ENCODE peak calls at places on chromosomes 13 and 19, in four cellular contexts. Z is hepatocyte, O is left ventricle myocardium inferior, F is uterus. H is an unnamed sample. For H3K4me1 and H3K27me3, the result is how much of the 10 kb centered on the place peaks cover.

GRCh38 chr13:95254341-95254740 is 46.9 kb downstream of the ABCC4 start:
- DNase-seq in Z (no peak), O (no peak), F (no peak), H (peak)

GRCh38 chr13:79870766-79871165 is 389.8 kb downstream of the NDFIP2 start:
- DNase-seq in Z (no peak), O (no peak), F (no peak), H (no peak)

GRCh38 chr19:32852216-32852615 is 17.4 kb downstream of the SLC7A9 start:
- DNase-seq in Z (no peak), O (no peak), F (no peak), H (no peak)

GRCh38 chr19:14409157-14410053 is 9.7 kb downstream of the DDX39A start:
- DNase-seq in Z (no peak), O (no peak), F (no peak), H (no peak)

GRCh38 chr13:32790731-32791130 is 204.5 kb downstream of the PDS5B start:
- DNase-seq in Z (peak), O (no peak), F (no peak), H (no peak)

GRCh38 chr13:107942030-107942617 is 273.2 kb downstream of the LIG4 start:
- DNase-seq in Z (peak), O (no peak), F (no peak), H (no peak)

GRCh38 chr13:51280379-51280940 is 58.3 kb downstream of the FAM124A start:
- DNase-seq in Z (no peak), O (no peak), F (no peak), H (no peak)

GRCh38 chr13:44576396-44577235 is 486 bp upstream of the TSC22D1 start:
- DNase-seq in Z (peak), O (peak), F (peak), H (no peak)

GRCh38 chr13:74036373-74036772 is 97.8 kb downstream of the KLF12 start:
- DNase-seq in Z (peak), O (no peak), F (no peak), H (peak)

GRCh38 chr19:56732974-56733373 is 61.4 kb upstream of the ZNF835 start:
- DNase-seq in Z (no peak), O (no peak), F (no peak), H (peak)

GRCh38 chr13:77506874-77507273 is 28.6 kb upstream of the SCEL start:
- DNase-seq in Z (no peak), O (no peak), F (no peak), H (no peak)

GRCh38 chr13:73995752-73996151 is 138.5 kb downstream of the KLF12 start:
- DNase-seq in Z (no peak), O (no peak), F (no peak), H (no peak)

GRCh38 chr13:100957741-100958140 is 283.1 kb upstream of the TMTC4 start:
- DNase-seq in Z (no peak), O (no peak), F (no peak), H (no peak)

DNA sequence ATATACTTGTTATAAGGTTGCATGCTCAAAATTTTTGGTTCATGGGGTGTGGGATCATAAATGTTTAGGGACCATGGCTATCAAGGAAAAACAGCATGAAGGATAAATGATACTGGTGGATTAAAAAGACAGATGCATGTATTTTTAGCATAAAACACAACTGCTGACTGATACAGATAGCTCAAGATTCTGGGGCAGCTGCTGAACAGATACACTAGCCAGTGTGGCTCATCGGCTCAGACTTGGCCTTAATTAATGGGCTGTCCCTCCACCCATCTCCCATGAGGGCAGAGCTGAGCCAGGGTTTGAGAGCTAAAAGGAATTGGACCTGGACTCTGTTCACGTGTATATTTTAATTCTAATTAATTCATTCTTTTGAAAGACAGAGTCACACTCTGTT is 11.5 kb downstream of the ALOX5AP start:
- DNase-seq in Z (no peak), O (no peak), F (no peak), H (no peak)
- H3K4me1 ChIP-seq in Z (under half), O (under half), F (under half), H (under half)

GRCh38 chr13:113883314-113883811 is 19.5 kb upstream of the GAS6 start:
- DNase-seq in Z (no peak), O (no peak), F (no peak), H (no peak)

GRCh38 chr13:113884821-113885220 is 20.9 kb upstream of the GAS6 start:
- DNase-seq in Z (no peak), O (no peak), F (no peak), H (no peak)

GRCh38 chr13:113882716-113883115 is 18.8 kb upstream of the GAS6 start:
- DNase-seq in Z (no peak), O (no peak), F (no peak), H (no peak)

GRCh38 chr13:113882266-113882627 is 18.4 kb upstream of the GAS6 start:
- DNase-seq in Z (no peak), O (peak), F (no peak), H (no peak)

GRCh38 chr13:113883921-113884804 is 20.3 kb upstream of the GAS6 start:
- DNase-seq in Z (no peak), O (no peak), F (no peak), H (no peak)
- H3K27me3 ChIP-seq in Z (under half), O (under half), F (under half), H (under half)

GRCh38 chr13:110486061-110486780 is 75.3 kb downstream of the RAB20 start:
- DNase-seq in Z (no peak), O (no peak), F (no peak), H (no peak)
- H3K4me1 ChIP-seq in Z (under half), O (under half), F (under half), H (under half)

DNA sequence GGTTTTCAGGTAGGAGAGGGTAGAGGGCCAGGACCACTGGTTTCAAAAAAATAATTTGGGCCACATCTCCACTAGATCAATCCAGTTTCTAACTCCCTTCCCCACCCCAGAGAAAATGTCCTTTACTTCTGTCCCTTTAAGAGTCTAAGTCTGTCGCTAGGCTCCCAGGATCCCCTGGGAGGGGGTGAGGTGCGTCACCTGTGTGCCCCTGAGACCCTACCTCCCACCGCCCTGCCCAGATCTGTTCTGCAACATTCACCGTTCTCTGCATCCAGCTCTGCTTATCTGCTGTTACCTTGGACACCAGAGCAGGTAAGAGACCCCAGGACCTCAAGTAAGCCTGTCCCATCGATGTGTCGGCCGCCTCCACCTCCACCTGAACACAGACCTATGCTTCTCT is at the start of gene GFY:
- DNase-seq in Z (no peak), O (no peak), F (no peak), H (no peak)
- H3K27me3 ChIP-seq in Z (half or more), O (half or more), F (under half), H (under half)

DNA sequence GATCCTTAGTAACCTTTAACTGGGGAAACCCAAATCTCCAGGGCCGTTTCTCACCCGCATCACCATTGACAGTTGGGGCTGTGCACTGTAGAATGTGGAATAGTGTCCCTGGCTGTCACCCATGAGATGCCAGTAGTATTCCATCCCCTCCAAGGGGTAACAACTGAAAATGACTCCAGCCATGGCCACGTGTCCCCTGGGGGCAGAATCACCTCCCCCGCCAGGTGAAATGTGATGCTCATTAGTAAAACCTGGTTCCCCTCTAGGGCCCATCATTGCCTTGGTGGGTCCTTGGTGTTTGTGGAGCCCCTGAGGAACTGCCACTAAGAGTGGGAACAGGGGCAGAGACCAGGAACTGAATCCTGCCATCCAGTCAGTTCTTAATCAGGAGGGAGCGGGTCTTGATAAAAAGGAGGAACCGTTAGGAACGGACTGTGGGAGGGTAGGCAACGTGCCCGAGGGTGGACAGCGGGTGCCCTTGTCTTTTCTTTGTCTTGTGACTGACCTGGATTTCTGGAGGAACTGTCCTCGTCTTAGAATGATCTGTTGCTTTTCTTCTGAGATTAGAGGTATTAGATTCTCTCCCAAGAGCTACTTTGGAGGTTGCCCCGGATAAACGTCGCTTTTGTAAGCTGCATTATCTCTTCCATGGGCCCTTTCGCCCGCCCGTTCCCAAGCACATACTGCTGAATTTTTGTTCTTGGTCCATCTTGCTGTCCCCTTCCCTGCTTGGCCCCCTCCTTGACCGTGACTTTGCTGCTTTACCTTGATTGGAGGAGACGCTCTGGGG is 3.5 kb downstream of the MYO9B start:
- DNase-seq in Z (no peak), O (no peak), F (no peak), H (no peak)
- H3K4me1 ChIP-seq in Z (under half), O (half or more), F (under half), H (under half)

GRCh38 chr19:51478381-51479285 is at the start of gene CEACAM18:
- DNase-seq in Z (peak), O (no peak), F (no peak), H (peak)

GRCh38 chr19:51476164-51476563 is 2.2 kb upstream of the CEACAM18 start:
- DNase-seq in Z (no peak), O (no peak), F (no peak), H (no peak)

GRCh38 chr19:51479531-51480331 is 1.4 kb downstream of the CEACAM18 start:
- DNase-seq in Z (no peak), O (no peak), F (no peak), H (no peak)

GRCh38 chr19:51477343-51477742 is 996 bp upstream of the CEACAM18 start:
- DNase-seq in Z (no peak), O (no peak), F (no peak), H (no peak)

DNA sequence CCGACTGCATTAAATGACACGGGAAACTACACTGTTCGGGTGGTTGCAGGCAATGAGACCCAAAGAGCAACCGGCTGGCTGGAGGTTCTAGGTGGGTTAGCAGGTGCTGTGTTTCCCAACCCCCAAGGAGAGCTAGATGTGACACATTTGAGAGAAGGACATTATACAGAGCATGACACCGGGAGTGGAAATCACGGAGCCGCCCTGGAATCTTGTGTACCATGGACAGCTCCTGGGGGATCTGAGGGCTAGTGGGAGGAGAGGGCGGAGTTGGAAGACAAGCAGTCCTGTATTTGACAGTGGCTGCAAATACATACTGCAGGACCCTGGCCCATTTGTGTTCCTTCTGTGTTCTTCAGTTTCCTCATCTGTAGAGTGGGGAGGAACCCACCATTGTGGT is 2.3 kb downstream of the CEACAM18 start:
- DNase-seq in Z (peak), O (no peak), F (no peak), H (peak)
- H3K27me3 ChIP-seq in Z (under half), O (half or more), F (under half), H (under half)

DNA sequence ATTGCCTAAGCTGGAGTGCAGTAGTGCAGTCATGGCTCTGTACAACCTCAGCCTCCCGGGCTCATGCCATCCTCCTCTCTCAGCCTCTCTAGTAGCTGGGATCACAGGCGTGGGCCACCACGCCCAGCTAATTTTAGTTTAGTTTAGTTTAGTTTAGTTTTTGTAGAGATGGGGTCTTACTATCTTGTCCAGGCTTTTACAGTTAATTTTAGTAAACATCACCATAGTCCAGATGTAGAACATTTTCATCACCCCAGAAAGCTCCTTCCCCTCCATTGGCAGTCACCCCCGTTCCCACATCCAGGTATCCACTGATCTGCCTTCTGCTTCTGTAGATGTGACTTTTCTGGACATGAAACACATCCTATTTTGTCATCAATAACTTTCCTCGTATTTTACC is 41.1 kb downstream of the DNM2 start:
- DNase-seq in Z (no peak), O (no peak), F (no peak), H (no peak)
- H3K4me1 ChIP-seq in Z (under half), O (half or more), F (under half), H (under half)

GRCh38 chr19:12842511-12842910 is 4.2 kb downstream of the MAST1 start:
- DNase-seq in Z (no peak), O (no peak), F (no peak), H (no peak)

GRCh38 chr19:12841094-12841493 is 2.8 kb downstream of the MAST1 start:
- DNase-seq in Z (peak), O (no peak), F (no peak), H (peak)

GRCh38 chr19:12840091-12841079 is 2.1 kb downstream of the MAST1 start:
- DNase-seq in Z (peak), O (peak), F (peak), H (peak)

GRCh38 chr19:12843999-12844732 is 5.9 kb downstream of the MAST1 start:
- DNase-seq in Z (no peak), O (no peak), F (no peak), H (no peak)

GRCh38 chr19:12843328-12843727 is 5.0 kb downstream of the MAST1 start:
- DNase-seq in Z (no peak), O (no peak), F (no peak), H (no peak)
- H3K27me3 ChIP-seq in Z (under half), O (half or more), F (under half), H (under half)

GRCh38 chr19:13012390-13012689 is 17.1 kb downstream of the NFIX start:
- DNase-seq in Z (no peak), O (no peak), F (no peak), H (no peak)

GRCh38 chr19:13012690-13013608 is 17.7 kb downstream of the NFIX start:
- DNase-seq in Z (peak), O (peak), F (peak), H (no peak)

GRCh38 chr19:13011653-13012389 is 16.5 kb downstream of the NFIX start:
- DNase-seq in Z (no peak), O (no peak), F (peak), H (no peak)

GRCh38 chr19:13010038-13010991 is 15.0 kb downstream of the NFIX start:
- DNase-seq in Z (no peak), O (peak), F (peak), H (no peak)

DNA sequence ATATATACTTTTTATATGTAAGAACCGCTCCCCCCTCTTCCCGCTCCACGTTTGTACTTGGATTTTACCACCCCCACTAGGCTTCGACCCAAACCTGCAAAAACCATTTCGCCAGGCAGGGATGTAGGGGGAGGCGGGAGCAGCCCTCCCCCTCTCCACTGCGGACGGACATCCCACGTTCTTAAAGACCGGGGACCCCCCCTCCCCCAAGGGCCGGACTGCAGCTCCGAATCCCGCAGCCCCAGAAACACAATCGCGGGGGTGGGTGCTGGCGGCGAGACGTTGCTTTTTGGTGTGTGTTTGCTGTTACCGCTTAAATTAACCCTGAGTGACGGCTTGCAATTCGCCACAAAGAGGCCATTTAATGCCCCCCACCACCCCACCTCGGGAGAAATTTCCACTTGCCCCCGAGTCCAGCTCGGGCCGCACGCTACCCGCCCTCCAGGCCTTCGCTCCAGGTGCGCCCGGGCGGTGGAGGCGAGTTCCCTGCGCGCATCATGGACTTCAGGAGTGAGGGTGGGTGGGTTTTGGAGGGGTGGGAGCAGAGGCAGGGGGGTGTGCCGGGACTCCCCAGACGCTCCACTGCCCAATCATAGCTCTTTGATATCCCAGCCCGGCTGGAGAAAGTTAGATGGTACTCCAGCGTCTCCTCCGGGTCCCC is 15.8 kb downstream of the NFIX start:
- DNase-seq in Z (no peak), O (no peak), F (peak), H (no peak)
- H3K4me1 ChIP-seq in Z (under half), O (half or more), F (under half), H (under half)

GRCh38 chr19:55441692-55442321 is 1.3 kb downstream of the SHISA7 start:
- DNase-seq in Z (no peak), O (no peak), F (no peak), H (no peak)

GRCh38 chr19:55441319-55441691 is 1.8 kb downstream of the SHISA7 start:
- DNase-seq in Z (no peak), O (no peak), F (no peak), H (no peak)

GRCh38 chr19:55443824-55444719 is 972 bp upstream of the SHISA7 start:
- DNase-seq in Z (no peak), O (no peak), F (no peak), H (no peak)

GRCh38 chr19:55443045-55443823 is at the start of gene SHISA7:
- DNase-seq in Z (no peak), O (no peak), F (no peak), H (no peak)

GRCh38 chr19:55442372-55443044 is 592 bp downstream of the SHISA7 start:
- DNase-seq in Z (no peak), O (no peak), F (no peak), H (no peak)
- H3K27me3 ChIP-seq in Z (half or more), O (half or more), F (under half), H (under half)

H was measured in Caco-2.